ENCODE peak calls at places on chromosome 5, in six cellular contexts. X is dorsolateral prefrontal cortex, E is osteocyte, W is NCI-H774, T is nephron progenitor cell, O is progenitor cell of endocrine pancreas. J is an unnamed sample.

GRCh38 chr5:177141496-177141895 is 7.9 kb downstream of the NSD1 start:
- DNase-seq in X (no peak), E (no peak), W (no peak), T (no peak), O (no peak), J (no peak)

GRCh38 chr5:7904170-7904569 is 35.2 kb downstream of the MTRR start:
- DNase-seq in X (no peak), E (no peak), W (no peak), T (no peak), O (no peak), J (no peak)

GRCh38 chr5:97422678-97423077 is 239.6 kb upstream of the RIOK2 start:
- DNase-seq in X (no peak), E (no peak), W (no peak), T (no peak), O (no peak), J (no peak)

GRCh38 chr5:7849531-7850240 is 1.2 kb downstream of the CFAP90 start:
- DNase-seq in X (peak; percentile 24), E (no peak), W (peak; percentile 7), T (no peak), O (no peak), J (peak; percentile 30)

GRCh38 chr5:20476016-20476415 is 488.0 kb upstream of the CDH18 start:
- DNase-seq in X (no peak), E (no peak), W (no peak), T (no peak), O (no peak), J (no peak)

GRCh38 chr5:73388371-73388684 is 60.2 kb downstream of the FOXD1 start:
- DNase-seq in X (no peak), E (no peak), W (no peak), T (no peak), O (no peak), J (peak; percentile 52)

GRCh38 chr5:181037365-181037861 is 2.7 kb upstream of the BTNL9 start:
- DNase-seq in X (no peak), E (no peak), W (no peak), T (no peak), O (no peak), J (no peak)

GRCh38 chr5:11164456-11165286 is 403.6 kb upstream of the DAP start:
- DNase-seq in X (no peak), E (no peak), W (no peak), T (no peak), O (no peak), J (no peak)

GRCh38 chr5:1294839-1295649 is at the start of gene TERT:
- DNase-seq in X (no peak), E (no peak), W (no peak), T (peak; percentile 90), O (peak; percentile 65), J (no peak)

GRCh38 chr5:115181757-115182156 is 12.0 kb upstream of the TRIM36 start:
- DNase-seq in X (no peak), E (no peak), W (no peak), T (no peak), O (no peak), J (no peak)

GRCh38 chr5:144333336-144333920 is 162.8 kb downstream of the KCTD16 start:
- DNase-seq in X (no peak), E (no peak), W (no peak), T (no peak), O (no peak), J (no peak)

GRCh38 chr5:119287547-119288073 is 68.2 kb upstream of the TNFAIP8 start:
- DNase-seq in X (no peak), E (no peak), W (no peak), T (no peak), O (no peak), J (no peak)

GRCh38 chr5:92801921-92802320 is 779.1 kb downstream of the NR2F1-AS1 start:
- DNase-seq in X (no peak), E (no peak), W (peak; percentile 46), T (peak; percentile 19), O (no peak), J (no peak)

GRCh38 chr5:102809033-102809432 is 53.9 kb downstream of the PAM start:
- DNase-seq in X (no peak), E (no peak), W (no peak), T (no peak), O (no peak), J (no peak)

GRCh38 chr5:57871496-57871895 is 388.9 kb upstream of the ACTBL2 start:
- DNase-seq in X (no peak), E (no peak), W (no peak), T (no peak), O (no peak), J (no peak)

GRCh38 chr5:88785396-88786216 is 97.4 kb downstream of the MEF2C start:
- DNase-seq in X (no peak), E (no peak), W (peak; percentile 36), T (no peak), O (no peak), J (peak; percentile 50)

GRCh38 chr5:138488481-138488945 is 23.2 kb downstream of the EGR1 start:
- DNase-seq in X (no peak), E (no peak), W (no peak), T (no peak), O (no peak), J (no peak)

GRCh38 chr5:170451764-170452365 is 52.0 kb upstream of the KCNIP1 start:
- DNase-seq in X (no peak), E (peak; percentile 32), W (no peak), T (no peak), O (no peak), J (no peak)

GRCh38 chr5:53381-54174 is 38.4 kb upstream of the PLEKHG4B start:
- DNase-seq in X (no peak), E (no peak), W (peak; percentile 94), T (peak; percentile 86), O (peak; percentile 54), J (peak; percentile 47)

GRCh38 chr5:8773091-8773615 is 772.7 kb downstream of the SEMA5A start:
- DNase-seq in X (no peak), E (no peak), W (no peak), T (no peak), O (no peak), J (no peak)

GRCh38 chr5:55680353-55680752 is 31.8 kb downstream of the SLC38A9 start:
- DNase-seq in X (no peak), E (no peak), W (no peak), T (no peak), O (no peak), J (no peak)

GRCh38 chr5:74454263-74455030 is 186.1 kb downstream of the ENC1 start:
- DNase-seq in X (no peak), E (no peak), W (no peak), T (no peak), O (no peak), J (no peak)

GRCh38 chr5:14153071-14153864 is 10.1 kb downstream of the TRIO start:
- DNase-seq in X (no peak), E (no peak), W (no peak), T (no peak), O (no peak), J (no peak)

GRCh38 chr5:179986328-179986727 is 78.6 kb upstream of the TBC1D9B start:
- DNase-seq in X (no peak), E (no peak), W (no peak), T (no peak), O (no peak), J (no peak)

GRCh38 chr5:73318308-73318719 is 130.3 kb downstream of the FOXD1 start:
- DNase-seq in X (no peak), E (no peak), W (no peak), T (no peak), O (no peak), J (no peak)

GRCh38 chr5:119313207-119313606 is 42.6 kb upstream of the TNFAIP8 start:
- DNase-seq in X (no peak), E (no peak), W (no peak), T (no peak), O (no peak), J (no peak)

GRCh38 chr5:81776258-81776657 is 25.4 kb upstream of the SSBP2 start:
- DNase-seq in X (no peak), E (no peak), W (no peak), T (no peak), O (no peak), J (no peak)

GRCh38 chr5:149317281-149318048 is 27.8 kb upstream of the GRPEL2 start:
- DNase-seq in X (no peak), E (no peak), W (no peak), T (no peak), O (no peak), J (no peak)

GRCh38 chr5:14983666-14984441 is 112.3 kb upstream of the ANKH start:
- DNase-seq in X (no peak), E (no peak), W (no peak), T (no peak), O (no peak), J (no peak)

GRCh38 chr5:154712518-154713437 is 42.4 kb upstream of the LARP1 start:
- DNase-seq in X (no peak), E (no peak), W (peak; percentile 81), T (no peak), O (peak; percentile 25), J (peak; percentile 20)

J was measured in DMS79.